ENCODE peak calls at places on chromosomes 13 and 19, in ten cellular contexts. B is cardiac muscle cell; N is CD4-positive, alpha-beta memory T cell; M is neuronal stem cell; V is sigmoid colon; S is kidney; C is left ventricle myocardium inferior; A is psoas muscle; W is adrenal gland; K is left lung. L is an unnamed sample.

GRCh38 chr19:29622191-29623070 is 16.3 kb downstream of the POP4 start:
- DNase-seq in B (peak; percentile 24), N (peak; percentile 36), M (no peak), V (no peak), S (peak; percentile 67), C (no peak), A (peak; percentile 29), W (no peak), K (no peak), L (no peak)

GRCh38 chr13:51731759-51732158 is 72.2 kb downstream of the DHRS12 start:
- DNase-seq in B (no peak), N (no peak), M (no peak), V (no peak), S (no peak), C (no peak), A (no peak), W (no peak), K (no peak), L (no peak)

GRCh38 chr13:97878421-97879375 is 74.8 kb upstream of the IPO5 start:
- DNase-seq in B (no peak), N (no peak), M (no peak), V (no peak), S (no peak), C (no peak), A (no peak), W (no peak), K (no peak), L (no peak)

GRCh38 chr19:58385313-58386165 is 1.5 kb upstream of the RPS5 start:
- DNase-seq in B (no peak), N (no peak), M (no peak), V (no peak), S (no peak), C (no peak), A (peak; percentile 57), W (peak; percentile 64), K (no peak), L (no peak)

GRCh38 chr19:48965806-48966540 is 864 bp downstream of the FTL start:
- DNase-seq in B (peak; percentile 91), N (peak; percentile 90), M (peak; percentile 86), V (peak; percentile 94), S (peak; percentile 96), C (peak; percentile 89), A (peak; percentile 94), W (peak; percentile 96), K (peak; percentile 88), L (peak; percentile 81)

GRCh38 chr13:70960841-70961443 is 852.7 kb upstream of the KLHL1 start:
- DNase-seq in B (peak; percentile 48), N (no peak), M (peak; percentile 29), V (no peak), S (no peak), C (no peak), A (no peak), W (no peak), K (no peak), L (no peak)

GRCh38 chr13:26480246-26480855 is 77.1 kb upstream of the WASF3 start:
- DNase-seq in B (no peak), N (no peak), M (no peak), V (peak; percentile 17), S (no peak), C (no peak), A (no peak), W (no peak), K (no peak), L (no peak)

GRCh38 chr19:2113436-2114211 is 16.9 kb downstream of the IZUMO4 start:
- DNase-seq in B (no peak), N (no peak), M (no peak), V (no peak), S (no peak), C (no peak), A (no peak), W (no peak), K (no peak), L (no peak)

GRCh38 chr19:57560049-57560491 is 407 bp upstream of the ZNF550 start:
- DNase-seq in B (no peak), N (no peak), M (no peak), V (no peak), S (peak; percentile 68), C (peak; percentile 51), A (peak; percentile 60), W (no peak), K (no peak), L (peak; percentile 13)

GRCh38 chr13:114259374-114259773 is 22.0 kb upstream of the UPF3A start:
- DNase-seq in B (no peak), N (no peak), M (no peak), V (no peak), S (no peak), C (no peak), A (no peak), W (no peak), K (no peak), L (no peak)

DNA sequence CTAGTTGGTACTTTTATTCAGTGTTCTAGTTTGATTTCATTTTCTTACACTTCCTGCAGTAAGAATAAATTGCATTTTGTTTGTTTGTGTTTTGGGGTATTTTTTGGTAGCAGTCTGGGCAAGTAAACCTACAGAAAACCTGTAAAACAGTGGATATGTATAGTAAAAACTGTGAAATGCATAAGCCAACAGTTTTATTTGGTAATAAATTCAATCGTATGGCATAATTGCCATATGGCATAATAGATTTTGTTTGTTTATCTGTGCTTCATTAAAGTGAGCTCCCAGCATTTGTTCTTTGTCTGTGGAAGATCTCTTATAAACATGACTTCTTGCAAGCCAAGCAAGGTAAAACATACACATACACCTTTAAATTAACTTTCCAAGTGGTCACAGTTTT is 111.9 kb downstream of the PCDH9 start:
- DNase-seq in B (no peak), N (no peak), M (no peak), V (no peak), S (no peak), C (no peak), A (no peak), W (no peak), K (no peak), L (no peak)
- H3K4me3 ChIP-seq in B (no peak overlapping the region), N (no peak overlapping the region), M (no peak overlapping the region), V (no peak overlapping the region), S (no peak overlapping the region), C (no peak overlapping the region), A (no peak overlapping the region), W (no peak overlapping the region), K (no peak overlapping the region), L (no peak overlapping the region)

GRCh38 chr19:35120898-35121297 is 5.3 kb downstream of the FXYD3 start:
- DNase-seq in B (no peak), N (no peak), M (no peak), V (no peak), S (no peak), C (no peak), A (peak; percentile 56), W (no peak), K (no peak), L (no peak)

GRCh38 chr19:35123573-35123972 is 8.0 kb downstream of the FXYD3 start:
- DNase-seq in B (no peak), N (no peak), M (no peak), V (peak; percentile 85), S (peak; percentile 82), C (peak; percentile 44), A (peak; percentile 88), W (no peak), K (no peak), L (no peak)

GRCh38 chr19:35125270-35125717 is 9.6 kb downstream of the LGI4 start:
- DNase-seq in B (no peak), N (no peak), M (no peak), V (no peak), S (peak; percentile 81), C (no peak), A (peak; percentile 58), W (no peak), K (no peak), L (no peak)

GRCh38 chr19:35124098-35125060 is 8.8 kb downstream of the FXYD3 start:
- DNase-seq in B (no peak), N (peak; percentile 83), M (no peak), V (peak; percentile 97), S (peak; percentile 98), C (peak; percentile 93), A (peak; percentile 97), W (peak; percentile 95), K (peak; percentile 95), L (peak; percentile 92)

GRCh38 chr19:35122687-35123551 is 7.3 kb downstream of the FXYD3 start:
- DNase-seq in B (no peak), N (no peak), M (no peak), V (no peak), S (peak; percentile 69), C (no peak), A (no peak), W (no peak), K (no peak), L (no peak)
- H3K4me3 ChIP-seq in B (no peak overlapping the region), N (no peak overlapping the region), M (no peak overlapping the region), V (no peak overlapping the region), S (no peak overlapping the region), C (peak overlapping the region; percentile 79), A (no peak overlapping the region), W (no peak overlapping the region), K (no peak overlapping the region), L (no peak overlapping the region)

GRCh38 chr13:42680748-42681147 is 100.6 kb upstream of the FAM216B start:
- DNase-seq in B (no peak), N (no peak), M (no peak), V (no peak), S (no peak), C (no peak), A (no peak), W (no peak), K (no peak), L (no peak)
- H3K4me3 ChIP-seq in B (no peak overlapping the region), N (no peak overlapping the region), M (no peak overlapping the region), V (no peak overlapping the region), S (no peak overlapping the region), C (no peak overlapping the region), A (no peak overlapping the region), W (no peak overlapping the region), K (no peak overlapping the region), L (no peak overlapping the region)

DNA sequence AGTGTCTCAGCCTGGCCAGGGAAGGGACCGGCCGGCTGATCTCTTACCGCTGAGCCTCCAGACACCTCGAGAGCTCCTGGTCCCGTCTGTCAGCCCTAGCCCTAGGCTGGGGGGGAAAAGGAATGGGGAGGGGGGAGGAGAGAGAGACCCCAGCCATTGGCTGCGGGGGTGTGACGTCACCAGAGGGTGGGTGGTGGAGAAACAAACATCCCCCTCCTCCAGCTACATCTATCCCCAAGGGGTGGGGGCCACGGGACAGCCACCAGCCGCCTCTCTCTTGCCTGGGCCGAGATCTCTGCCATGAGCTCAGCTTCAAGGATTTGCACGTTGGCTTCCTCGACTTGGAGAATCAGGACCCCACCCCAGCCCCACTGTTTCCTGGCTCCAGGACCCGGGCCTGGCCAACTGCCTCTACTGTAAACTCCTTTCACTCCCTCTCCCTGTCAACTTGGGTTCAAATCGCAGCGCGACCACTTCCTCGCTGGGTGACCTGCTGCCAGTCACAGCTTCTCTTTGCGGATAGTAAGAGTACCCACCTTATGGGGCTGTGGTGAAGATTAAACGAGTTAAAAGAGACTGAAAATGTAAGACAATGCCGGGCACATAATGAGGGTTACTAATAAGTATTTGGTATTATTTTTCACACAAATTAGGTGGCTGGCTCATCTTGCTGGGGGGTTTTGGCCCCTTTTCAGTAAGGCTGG is at the start of gene PRX:
- DNase-seq in B (peak; percentile 40), N (no peak), M (no peak), V (no peak), S (no peak), C (no peak), A (no peak), W (no peak), K (no peak), L (no peak)
- H3K4me3 ChIP-seq in B (no peak within 1 kb of the TSS), N (no peak within 1 kb of the TSS), M (peak within 1 kb of the TSS; percentile 9), V (no peak within 1 kb of the TSS), S (peak within 1 kb of the TSS; percentile 3), C (no peak within 1 kb of the TSS), A (no peak within 1 kb of the TSS), W (no peak within 1 kb of the TSS), K (peak within 1 kb of the TSS; percentile 5), L (no peak within 1 kb of the TSS)

L was measured in thyroid gland.